ENCODE peak calls at places on chromosomes 5 and 9, in seven cellular contexts. S, Z, U, T, K, B and M are unnamed samples.

GRCh38 chr5:24289582-24289981 is 355.2 kb downstream of the CDH10 start:
- DNase-seq in S (no peak), Z (no peak), U (no peak), T (no peak), K (no peak), B (no peak), M (no peak)

GRCh38 chr5:12016149-12016740 is 112.0 kb upstream of the CTNND2 start:
- DNase-seq in S (no peak), Z (no peak), U (no peak), T (peak; percentile 89), K (no peak), B (no peak), M (no peak)

GRCh38 chr5:21152611-21153010 is 1164.6 kb upstream of the CDH18 start:
- DNase-seq in S (no peak), Z (peak; percentile 43), U (no peak), T (no peak), K (no peak), B (no peak), M (no peak)

GRCh38 chr5:40570408-40571129 is 109.1 kb upstream of the PTGER4 start:
- DNase-seq in S (no peak), Z (peak; percentile 20), U (no peak), T (no peak), K (no peak), B (no peak), M (no peak)

GRCh38 chr9:134630393-134630790 is 11.2 kb upstream of the COL5A1 start:
- DNase-seq in S (no peak), Z (no peak), U (no peak), T (no peak), K (no peak), B (no peak), M (peak; percentile 4)

GRCh38 chr5:54909126-54909525 is 76.3 kb downstream of the ESM1 start:
- DNase-seq in S (no peak), Z (no peak), U (no peak), T (no peak), K (no peak), B (no peak), M (no peak)

GRCh38 chr9:137296214-137297059 is 5.6 kb downstream of the NRARP start:
- DNase-seq in S (peak; percentile 71), Z (no peak), U (no peak), T (no peak), K (peak; percentile 14), B (no peak), M (peak; percentile 78)

GRCh38 chr9:135490166-135490870 is 10.2 kb upstream of the MRPS2 start:
- DNase-seq in S (no peak), Z (no peak), U (no peak), T (no peak), K (no peak), B (no peak), M (no peak)

GRCh38 chr5:54090495-54091084 is 219.8 kb downstream of the ARL15 start:
- DNase-seq in S (no peak), Z (peak; percentile 71), U (no peak), T (peak; percentile 64), K (no peak), B (no peak), M (no peak)

GRCh38 chr5:4576161-4576748 is 563.9 kb upstream of the ADAMTS16 start:
- DNase-seq in S (no peak), Z (no peak), U (no peak), T (no peak), K (no peak), B (no peak), M (no peak)

GRCh38 chr5:113061851-113062631 is 85.4 kb downstream of the DCP2 start:
- DNase-seq in S (no peak), Z (peak; percentile 51), U (no peak), T (no peak), K (no peak), B (no peak), M (no peak)

GRCh38 chr5:78586251-78586650 is 62.3 kb downstream of the LHFPL2 start:
- DNase-seq in S (peak; percentile 57), Z (peak; percentile 97), U (no peak), T (no peak), K (no peak), B (no peak), M (no peak)

GRCh38 chr9:87275039-87275725 is 222.5 kb upstream of the DAPK1 start:
- DNase-seq in S (no peak), Z (no peak), U (no peak), T (no peak), K (no peak), B (no peak), M (no peak)

GRCh38 chr5:179269781-179270543 is 75.3 kb downstream of the ADAMTS2 start:
- DNase-seq in S (peak; percentile 19), Z (peak; percentile 88), U (no peak), T (no peak), K (no peak), B (no peak), M (no peak)

GRCh38 chr5:55899344-55899743 is 48.2 kb downstream of the IL31RA start:
- DNase-seq in S (no peak), Z (no peak), U (no peak), T (no peak), K (no peak), B (no peak), M (no peak)

GRCh38 chr9:76901801-76902200 is 4.1 kb downstream of the PRUNE2 start:
- DNase-seq in S (no peak), Z (no peak), U (no peak), T (no peak), K (no peak), B (no peak), M (no peak)

GRCh38 chr9:129569506-129570449 is 51.1 kb downstream of the C9orf50 start:
- DNase-seq in S (peak; percentile 45), Z (no peak), U (peak; percentile 57), T (no peak), K (no peak), B (no peak), M (no peak)

GRCh38 chr5:42502613-42503470 is 79.6 kb downstream of the GHR start:
- DNase-seq in S (no peak), Z (no peak), U (no peak), T (no peak), K (no peak), B (no peak), M (no peak)

GRCh38 chr5:151622367-151623097 is 31.4 kb upstream of the FAT2 start:
- DNase-seq in S (no peak), Z (no peak), U (no peak), T (no peak), K (no peak), B (no peak), M (no peak)

GRCh38 chr9:127175764-127176163 is 53.3 kb upstream of the ANGPTL2 start:
- DNase-seq in S (no peak), Z (no peak), U (no peak), T (no peak), K (no peak), B (no peak), M (no peak)

GRCh38 chr9:90423661-90424193 is 218.9 kb downstream of the DIRAS2 start:
- DNase-seq in S (no peak), Z (no peak), U (no peak), T (no peak), K (no peak), B (no peak), M (no peak)

GRCh38 chr5:53406630-53407316 is 73.7 kb upstream of the FST start:
- DNase-seq in S (no peak), Z (no peak), U (no peak), T (no peak), K (no peak), B (no peak), M (no peak)

GRCh38 chr9:130117816-130118632 is 54.2 kb upstream of the NCS1 start:
- DNase-seq in S (peak; percentile 74), Z (no peak), U (no peak), T (no peak), K (no peak), B (no peak), M (no peak)

GRCh38 chr5:1963358-1963757 is 80.6 kb upstream of the IRX4 start:
- DNase-seq in S (no peak), Z (no peak), U (no peak), T (no peak), K (no peak), B (no peak), M (no peak)

GRCh38 chr5:134438641-134439621 is 27.2 kb upstream of the CDKN2AIPNL start:
- DNase-seq in S (peak; percentile 81), Z (peak; percentile 98), U (no peak), T (peak; percentile 22), K (no peak), B (no peak), M (peak; percentile 57)

GRCh38 chr9:113930384-113930783 is 54.3 kb downstream of the ZNF618 start:
- DNase-seq in S (peak; percentile 12), Z (no peak), U (no peak), T (peak; percentile 17), K (no peak), B (no peak), M (no peak)

GRCh38 chr9:3497857-3498256 is 27.9 kb downstream of the RFX3 start:
- DNase-seq in S (no peak), Z (no peak), U (no peak), T (peak; percentile 18), K (no peak), B (no peak), M (no peak)

GRCh38 chr5:8944005-8944404 is 601.9 kb downstream of the SEMA5A start:
- DNase-seq in S (no peak), Z (no peak), U (no peak), T (no peak), K (no peak), B (no peak), M (no peak)